ENCODE peak calls at places on chromosomes 7 and 10, in eight cellular contexts. F, D, N, Z, J, U, A and O are unnamed samples.

GRCh38 chr7:138000081-138000701 is 1.7 kb downstream of the CREB3L2 start:
- DNase-seq in D (peak; percentile 73), A (peak; percentile 33), F (peak; percentile 83), N (peak; percentile 90), J (peak; percentile 95), Z (peak; percentile 43), U (no peak), O (peak; percentile 97)

GRCh38 chr7:134875867-134876266 is 96.4 kb downstream of the CALD1 start:
- DNase-seq in A (no peak), D (no peak), N (peak; percentile 77), F (no peak), Z (no peak), J (no peak), U (no peak), O (peak; percentile 79)

GRCh38 chr10:114879541-114880158 is 58.1 kb downstream of the FHIP2A start:
- DNase-seq in D (peak; percentile 47), Z (peak; percentile 75), U (peak; percentile 36), J (peak; percentile 36), A (no peak), N (peak; percentile 42), F (no peak), O (peak; percentile 68)

GRCh38 chr10:67818323-67818722 is 19.7 kb downstream of the DNAJC12 start:
- DNase-seq in D (no peak), N (peak; percentile 18), F (no peak), Z (no peak), J (no peak), A (no peak), U (no peak), O (no peak)

GRCh38 chr7:32301427-32301826 is 188.8 kb downstream of the LSM5 start:
- DNase-seq in D (no peak), F (no peak), U (no peak), Z (no peak), J (no peak), A (no peak), N (no peak), O (no peak)

GRCh38 chr7:157521061-157521731 is 184.4 kb downstream of the DNAJB6 start:
- DNase-seq in U (no peak), N (no peak), Z (no peak), A (peak; percentile 16), F (no peak), D (no peak), J (no peak), O (no peak)

GRCh38 chr10:34705563-34705962 is 109.5 kb downstream of the PARD3 start:
- DNase-seq in F (no peak), N (no peak), U (no peak), D (no peak), A (no peak), Z (peak; percentile 42), J (peak; percentile 31), O (no peak)

GRCh38 chr7:112162161-112163020 is 43.8 kb downstream of the DOCK4 start:
- DNase-seq in N (peak; percentile 94), U (peak; percentile 54), A (no peak), Z (no peak), J (peak; percentile 59), F (no peak), D (no peak), O (peak; percentile 52)

GRCh38 chr10:4243169-4243568 is 458.2 kb upstream of the KLF6 start:
- DNase-seq in D (no peak), A (no peak), F (no peak), J (no peak), Z (no peak), U (no peak), N (no peak), O (no peak)

GRCh38 chr10:131180941-131181855 is 130.3 kb downstream of the TCERG1L start:
- DNase-seq in D (no peak), N (no peak), Z (no peak), U (no peak), J (no peak), A (no peak), F (no peak), O (no peak)

GRCh38 chr10:102657984-102658724 is 13.9 kb downstream of the TRIM8 start:
- DNase-seq in Z (no peak), U (no peak), A (peak; percentile 92), J (peak; percentile 61), D (peak; percentile 56), F (no peak), N (peak; percentile 71), O (peak; percentile 59)

GRCh38 chr10:47013469-47014169 is 102.4 kb downstream of the PTPN20 start:
- DNase-seq in U (no peak), F (no peak), J (peak; percentile 60), D (no peak), A (no peak), Z (no peak), N (no peak), O (peak; percentile 19)

DNA sequence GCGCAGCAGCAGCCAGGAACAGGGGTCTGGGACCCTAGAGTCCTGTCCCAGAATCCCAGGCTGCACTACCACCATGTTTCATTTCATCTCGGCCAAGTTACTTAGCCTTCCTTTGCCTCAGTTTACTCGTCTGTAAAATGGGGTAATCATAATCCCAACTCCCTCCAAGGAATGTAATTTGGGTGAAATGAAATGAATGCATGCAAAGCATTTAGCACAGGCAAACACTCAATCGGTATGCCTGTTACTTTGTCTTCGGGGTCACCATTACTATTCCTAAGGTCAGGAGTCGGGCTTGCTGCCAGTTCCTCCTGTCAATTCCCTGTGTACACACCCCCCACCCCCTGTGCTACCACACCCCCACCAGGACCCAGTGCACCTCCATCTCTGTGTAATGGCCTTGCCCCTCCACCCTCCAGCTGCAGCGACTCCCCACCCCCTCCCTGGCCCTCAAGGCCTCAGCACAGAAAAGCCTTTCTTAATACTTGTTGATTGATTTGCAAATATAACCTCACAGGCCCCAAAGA is 1.7 kb downstream of the TNS3 start:
- DNase-seq in J (peak; percentile 38), Z (no peak), U (no peak), D (no peak), F (no peak), A (peak; percentile 74), N (peak; percentile 41), O (no peak)
- H3K4me3 ChIP-seq in J (peak overlapping the region; percentile 93), Z (no peak overlapping the region), U (peak overlapping the region; percentile 78), D (no peak overlapping the region), F (peak overlapping the region; percentile 82), A (peak overlapping the region; percentile 81), N (no peak overlapping the region), O (peak overlapping the region; percentile 91)

DNA sequence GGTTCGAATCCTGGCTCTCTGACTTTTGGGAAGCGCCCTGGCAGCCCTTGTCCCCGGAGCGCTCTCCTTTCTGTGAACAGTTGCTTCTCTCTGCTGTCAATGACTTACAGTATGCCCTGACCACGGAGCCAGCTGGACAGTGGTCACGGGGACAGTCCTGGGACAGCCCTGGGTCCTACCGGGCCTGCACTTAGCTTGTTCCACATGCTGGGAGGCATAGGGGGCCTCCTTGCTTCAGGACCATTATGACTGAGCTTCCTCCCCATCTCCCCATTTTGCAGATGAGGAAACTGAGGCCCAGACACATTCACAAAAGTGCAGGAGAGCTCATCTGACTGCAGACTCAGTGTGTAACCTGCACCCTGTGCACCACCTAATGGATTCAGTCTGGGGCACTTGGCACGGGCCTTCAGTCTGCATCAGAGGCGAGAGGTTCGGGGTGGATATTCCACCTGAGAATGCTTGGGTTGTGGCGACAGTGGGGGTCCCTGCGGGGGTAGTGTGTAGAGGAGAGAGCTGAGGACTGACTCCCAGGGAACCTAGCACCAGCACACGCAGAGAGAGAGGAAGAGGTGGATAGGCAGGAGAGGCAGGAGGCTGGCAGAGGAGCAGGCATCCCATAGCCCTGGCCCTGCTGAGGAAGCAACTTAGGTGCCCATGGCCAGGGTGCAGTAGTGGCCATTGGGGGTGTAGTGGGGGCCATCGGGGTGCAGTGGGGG is 1.6 kb downstream of the DOCK1 start:
- DNase-seq in J (no peak), F (no peak), A (no peak), D (no peak), Z (no peak), N (no peak), U (no peak), O (no peak)
- H3K4me3 ChIP-seq in J (peak overlapping the region; percentile 76), F (peak overlapping the region; percentile 73), A (peak overlapping the region; percentile 88), D (no peak overlapping the region), Z (no peak overlapping the region), N (no peak overlapping the region), U (peak overlapping the region; percentile 75), O (peak overlapping the region; percentile 71)

DNA sequence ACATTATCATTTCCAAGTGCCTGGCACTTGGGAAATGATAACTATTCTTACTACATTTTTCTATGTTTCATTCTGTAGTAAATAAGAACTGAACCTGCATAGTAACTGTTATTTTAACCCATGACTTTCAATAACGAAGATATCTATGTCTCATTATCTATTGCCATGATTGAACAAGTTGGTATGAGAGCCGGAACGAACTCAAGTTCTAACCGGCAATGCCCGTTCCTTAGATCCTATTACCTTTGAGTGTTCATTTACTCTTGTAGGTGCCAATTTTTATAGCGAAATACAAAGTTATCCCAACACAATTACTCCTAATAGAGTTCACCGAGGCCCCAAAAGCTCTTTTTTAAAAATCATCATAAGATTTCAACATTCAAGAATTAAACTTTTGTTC is 885 bp upstream of the MET start:
- DNase-seq in D (no peak), A (no peak), F (no peak), U (no peak), N (no peak), J (no peak), Z (no peak), O (no peak)
- H3K4me3 ChIP-seq in D (no peak overlapping the region), A (peak overlapping the region; percentile 65), F (no peak overlapping the region), U (peak overlapping the region; percentile 62), N (peak overlapping the region; percentile 67), J (no peak overlapping the region), Z (no peak overlapping the region), O (peak overlapping the region; percentile 82)

DNA sequence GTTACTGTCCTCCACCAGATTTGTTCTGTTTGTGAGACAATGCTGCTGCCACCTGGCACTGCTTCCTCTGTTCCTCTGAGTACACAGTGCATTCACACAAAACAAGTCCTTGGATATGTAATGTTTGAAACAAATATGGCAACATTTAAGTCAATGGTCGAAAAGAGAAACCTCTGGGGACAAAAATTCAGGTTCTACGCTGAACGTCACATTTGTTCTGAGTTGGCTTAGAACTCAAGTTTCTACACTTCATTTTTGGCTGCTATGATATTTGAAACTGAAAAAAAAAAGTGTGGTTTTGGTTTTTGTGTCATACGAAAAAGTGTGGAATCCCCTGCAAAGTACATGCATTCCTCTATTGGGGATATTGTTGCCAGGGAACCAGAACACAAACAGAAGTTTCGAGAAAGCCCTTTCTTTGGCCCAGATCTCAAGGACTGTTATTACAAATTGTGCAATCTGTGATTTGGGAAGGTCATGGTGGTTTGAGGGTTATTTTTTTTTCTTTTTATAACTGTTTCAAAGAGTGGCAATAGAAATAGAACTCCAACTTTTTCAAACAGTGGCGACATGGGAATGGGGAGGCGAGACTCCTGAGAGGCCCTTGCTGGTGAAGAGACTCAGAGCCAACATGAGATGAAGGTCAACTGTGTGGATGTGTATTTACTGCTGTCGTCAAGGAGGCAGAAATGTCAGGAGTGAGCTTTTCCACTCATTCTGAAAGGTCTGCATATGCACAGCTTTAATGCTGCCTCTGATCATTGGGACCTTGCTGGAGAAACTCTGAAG is 127.5 kb downstream of the CUBN start:
- DNase-seq in A (no peak), D (no peak), U (no peak), Z (peak; percentile 46), N (peak; percentile 99), F (peak; percentile 92), J (peak; percentile 99), O (peak; percentile 74)
- H3K4me3 ChIP-seq in A (no peak overlapping the region), D (no peak overlapping the region), U (no peak overlapping the region), Z (no peak overlapping the region), N (no peak overlapping the region), F (no peak overlapping the region), J (no peak overlapping the region), O (no peak overlapping the region)

GRCh38 chr7:92810242-92810611 is 26.1 kb downstream of the CDK6 start:
- DNase-seq in D (peak; percentile 71), Z (peak; percentile 77), N (peak; percentile 67), J (no peak), F (no peak), A (no peak), U (no peak), O (no peak)
- H3K4me3 ChIP-seq in D (no peak overlapping the region), Z (no peak overlapping the region), N (no peak overlapping the region), J (no peak overlapping the region), F (no peak overlapping the region), A (no peak overlapping the region), U (no peak overlapping the region), O (no peak overlapping the region)